ENCODE peak calls at places on chromosomes 5 and 9, in seven cellular contexts. L is PC-3; B is activated gamma-delta T cell; M is Caco-2; V is thyroid gland; X is stimulated activated CD8-positive, alpha-beta memory T cell treated with anti-CD3 and anti-CD28 coated beads, Interleukin-4, amount 100 ng/mL, for 1 hour; T is activated CD8-positive, alpha-beta memory T cell treated with anti-CD3 and anti-CD28 coated beads for 4 hours. N is an unnamed sample.

GRCh38 chr5:52727001-52727400 is 60.7 kb upstream of the ITGA1 start:
- DNase-seq in T (no peak), M (no peak), B (no peak), V (no peak), L (no peak), X (no peak), N (no peak)

GRCh38 chr5:73419414-73420390 is 28.9 kb downstream of the FOXD1 start:
- DNase-seq in V (no peak), M (no peak), L (no peak), T (no peak), B (no peak), X (no peak), N (no peak)

GRCh38 chr9:81559741-81560140 is 129.6 kb downstream of the TLE1 start:
- DNase-seq in V (no peak), M (no peak), L (peak), X (no peak), B (no peak), T (no peak), N (no peak)

GRCh38 chr9:35686222-35687203 is 3.2 kb downstream of the TPM2 start:
- DNase-seq in M (no peak), V (peak), T (no peak), X (no peak), B (no peak), L (no peak), N (no peak)

GRCh38 chr5:132688536-132689409 is 15.0 kb downstream of the IL4 start:
- DNase-seq in V (no peak), X (no peak), T (peak), L (no peak), M (no peak), B (no peak), N (no peak)

GRCh38 chr5:142955628-142956027 is 185.5 kb downstream of the ARHGAP26 start:
- DNase-seq in V (no peak), T (no peak), X (no peak), M (no peak), L (no peak), B (no peak), N (no peak)

GRCh38 chr9:113598451-113598850 is 134.9 kb downstream of the RGS3 start:
- DNase-seq in V (no peak), X (no peak), M (no peak), B (no peak), L (no peak), T (no peak), N (no peak)

GRCh38 chr9:78821126-78821822 is 524.3 kb downstream of the PSAT1 start:
- DNase-seq in T (no peak), M (no peak), X (no peak), V (no peak), B (no peak), L (peak), N (no peak)

GRCh38 chr5:604391-604831 is 7.7 kb upstream of the CEP72 start:
- DNase-seq in V (no peak), M (peak), L (no peak), T (no peak), B (no peak), X (no peak), N (no peak)

GRCh38 chr9:15244001-15244441 is 63.0 kb downstream of the TTC39B start:
- DNase-seq in V (peak), X (no peak), B (no peak), L (no peak), T (no peak), M (no peak), N (no peak)

GRCh38 chr9:126984969-126985368 is 70.4 kb downstream of the RALGPS1 start:
- DNase-seq in B (no peak), M (no peak), V (no peak), X (no peak), T (no peak), L (peak), N (no peak)

GRCh38 chr9:88514247-88514646 is 20.7 kb upstream of the NXNL2 start:
- DNase-seq in B (no peak), L (no peak), V (no peak), M (no peak), T (no peak), X (no peak), N (no peak)

GRCh38 chr5:95955996-95956899 is 5.4 kb downstream of the ELL2 start:
- DNase-seq in V (peak), L (no peak), X (no peak), B (no peak), M (no peak), T (no peak), N (no peak)

GRCh38 chr9:106933470-106933869 is 70.5 kb downstream of the ZNF462 start:
- DNase-seq in T (no peak), V (no peak), L (no peak), B (no peak), M (no peak), X (no peak), N (no peak)

GRCh38 chr5:8184455-8185063 is 315.6 kb downstream of the MTRR start:
- DNase-seq in B (no peak), X (no peak), T (no peak), L (peak), V (peak), M (peak), N (no peak)

GRCh38 chr9:134710271-134710540 is 68.6 kb downstream of the COL5A1 start:
- DNase-seq in X (no peak), M (no peak), L (no peak), T (no peak), B (no peak), V (no peak), N (no peak)

GRCh38 chr5:115657883-115658233 is 32.0 kb upstream of the TMED7 start:
- DNase-seq in V (no peak), M (no peak), X (no peak), T (no peak), B (no peak), L (peak), N (no peak)

GRCh38 chr5:146055432-146055831 is 49.9 kb downstream of the PLAC8L1 start:
- DNase-seq in T (no peak), B (no peak), M (no peak), L (no peak), X (no peak), V (no peak), N (no peak)

GRCh38 chr5:181241393-181241975 is 2.2 kb downstream of the RACK1 start:
- DNase-seq in X (no peak), B (no peak), V (no peak), M (no peak), L (peak), T (no peak), N (no peak)

GRCh38 chr9:20684865-20685696 is 1.0 kb downstream of the FOCAD start:
- DNase-seq in V (no peak), B (no peak), M (no peak), T (no peak), L (peak), X (no peak), N (no peak)

GRCh38 chr5:132388244-132389050 is 18.9 kb downstream of the SLC22A5 start:
- DNase-seq in X (no peak), M (no peak), B (no peak), V (peak), L (peak), T (no peak), N (no peak)

GRCh38 chr5:137734962-137735530 is 843 bp downstream of the KLHL3 start:
- DNase-seq in M (no peak), X (no peak), B (no peak), V (peak), T (no peak), L (peak), N (no peak)

GRCh38 chr5:133930061-133930823 is 38.2 kb downstream of the C5orf15 start:
- DNase-seq in T (peak), B (no peak), V (no peak), L (no peak), M (no peak), X (peak), N (peak)

GRCh38 chr9:79759460-79759859 is 187.7 kb downstream of the TLE4 start:
- DNase-seq in V (no peak), X (no peak), B (no peak), L (peak), T (no peak), M (no peak), N (no peak)

GRCh38 chr9:70011366-70011765 is 32.3 kb upstream of the MAMDC2 start:
- DNase-seq in B (no peak), M (no peak), V (no peak), X (no peak), T (no peak), L (no peak), N (no peak)

GRCh38 chr5:3698412-3698811 is 102.8 kb downstream of the IRX1 start:
- DNase-seq in V (no peak), T (no peak), L (no peak), X (no peak), M (no peak), B (no peak), N (no peak)

GRCh38 chr5:83015676-83016075 is 61.5 kb downstream of the TMEM167A start:
- DNase-seq in T (no peak), M (peak), V (no peak), L (no peak), B (no peak), X (no peak), N (no peak)

GRCh38 chr9:114869845-114870244 is 60.5 kb downstream of the TNFSF8 start:
- DNase-seq in X (no peak), T (no peak), B (no peak), M (peak), V (no peak), L (peak), N (no peak)

GRCh38 chr5:57335092-57335491 is 147.5 kb downstream of the ACTBL2 start:
- DNase-seq in X (no peak), L (peak), M (no peak), T (no peak), B (no peak), V (no peak), N (no peak)

GRCh38 chr5:77645158-77645994 is 6.9 kb upstream of the OTP start:
- DNase-seq in B (no peak), T (no peak), M (no peak), L (no peak), V (peak), X (no peak), N (no peak)

GRCh38 chr9:91746904-91747303 is 203.1 kb downstream of the ROR2 start:
- DNase-seq in X (no peak), V (no peak), T (no peak), M (no peak), B (no peak), L (peak), N (no peak)

GRCh38 chr5:137563646-137564474 is 64.7 kb upstream of the SPOCK1 start:
- DNase-seq in B (no peak), T (no peak), V (peak), M (no peak), X (no peak), L (no peak), N (no peak)

GRCh38 chr5:352639-353598 is 31.4 kb downstream of the AHRR start:
- DNase-seq in T (no peak), V (no peak), X (no peak), B (no peak), M (no peak), L (no peak), N (no peak)